ENCODE peak calls at places on chromosomes 2 and 18, in four cellular contexts. K is H9, A is IMR-90, B is H1. D is an unnamed sample. For H3K4me1, the result is how much of the 10 kb centered on the place peaks cover.

GRCh38 chr2:131543385-131543891 is 15.8 kb downstream of the CCDC74A start:
- DNase-seq in K (no peak), A (no peak), B (no peak), D (no peak)

GRCh38 chr2:67342394-67342793 is 54.7 kb upstream of the ETAA1 start:
- DNase-seq in K (no peak), A (no peak), B (no peak), D (no peak)

GRCh38 chr2:65416945-65417344 is 15.5 kb downstream of the SPRED2 start:
- DNase-seq in K (no peak), A (no peak), B (no peak), D (no peak)

GRCh38 chr18:35296079-35296478 is 6.0 kb upstream of the ZSCAN30 start:
- DNase-seq in K (no peak), A (no peak), B (no peak), D (no peak)

GRCh38 chr18:76203552-76203951 is 291.5 kb downstream of the ZNF516 start:
- DNase-seq in K (no peak), A (no peak), B (no peak), D (no peak)

GRCh38 chr2:85804026-85804425 is 50.2 kb downstream of the ATOH8 start:
- DNase-seq in K (no peak), A (no peak), B (no peak), D (no peak)

GRCh38 chr18:48707636-48708296 is 168.9 kb downstream of the CTIF start:
- DNase-seq in K (no peak), A (no peak), B (no peak), D (no peak)

GRCh38 chr2:220899492-220899891 is 672.6 kb downstream of the EPHA4 start:
- DNase-seq in K (no peak), A (no peak), B (no peak), D (no peak)

GRCh38 chr2:241665731-241666440 is 20.7 kb downstream of the DTYMK start:
- DNase-seq in K (no peak), A (no peak), B (no peak), D (no peak)

GRCh38 chr2:219451626-219452360 is 17.1 kb downstream of the SPEG start:
- DNase-seq in K (no peak), A (peak), B (no peak), D (no peak)

GRCh38 chr2:28620801-28621171 is 124.9 kb downstream of the PLB1 start:
- DNase-seq in K (no peak), A (no peak), B (no peak), D (no peak)

GRCh38 chr18:46416706-46417638 is 240.0 kb downstream of the LOXHD1 start:
- DNase-seq in K (peak), A (no peak), B (no peak), D (peak)

GRCh38 chr2:28633739-28634138 is 117.9 kb upstream of the PPP1CB start:
- DNase-seq in K (no peak), A (peak), B (no peak), D (no peak)

GRCh38 chr18:49645836-49646235 is 84.0 kb downstream of the LIPG start:
- DNase-seq in K (no peak), A (peak), B (no peak), D (peak)

GRCh38 chr2:129468879-129469278 is 510.6 kb upstream of the RAB6C start:
- DNase-seq in K (no peak), A (no peak), B (no peak), D (no peak)

GRCh38 chr2:149561309-149561926 is 26.2 kb downstream of the MMADHC start:
- DNase-seq in K (no peak), A (peak), B (no peak), D (peak)

GRCh38 chr2:144431384-144431783 is 88.5 kb downstream of the ZEB2 start:
- DNase-seq in K (no peak), A (no peak), B (no peak), D (peak)

GRCh38 chr2:142992843-142993242 is 115.4 kb downstream of the KYNU start:
- DNase-seq in K (no peak), A (no peak), B (no peak), D (no peak)

GRCh38 chr18:12458761-12459160 is 51.0 kb downstream of the PRELID3A start:
- DNase-seq in K (no peak), A (peak), B (no peak), D (no peak)

GRCh38 chr2:170505631-170506270 is 209.4 kb upstream of the SP5 start:
- DNase-seq in K (no peak), A (no peak), B (no peak), D (peak)

GRCh38 chr2:222423632-222424280 is 587 bp upstream of the SGPP2 start:
- DNase-seq in K (peak), A (no peak), B (no peak), D (no peak)

GRCh38 chr2:197209742-197210408 is 100.7 kb downstream of the ANKRD44 start:
- DNase-seq in K (no peak), A (no peak), B (no peak), D (peak)

GRCh38 chr18:46657115-46657955 is at the start of gene LOXHD1:
- DNase-seq in K (peak), A (no peak), B (no peak), D (peak)

GRCh38 chr2:31233216-31233615 is 736 bp upstream of the EHD3 start:
- DNase-seq in K (peak), A (no peak), B (no peak), D (peak)

GRCh38 chr18:77254711-77255110 is 5.1 kb downstream of the GALR1 start:
- DNase-seq in K (no peak), A (no peak), B (no peak), D (peak)

GRCh38 chr2:118803012-118803411 is 44.4 kb downstream of the EN1 start:
- DNase-seq in K (no peak), A (no peak), B (no peak), D (no peak)

GRCh38 chr2:180872256-180872655 is 108.1 kb upstream of the UBE2E3 start:
- DNase-seq in K (no peak), A (peak), B (no peak), D (no peak)
- H3K56ac ChIP-seq in K (no peak), A (no peak), B (no peak), D (no peak)

GRCh38 chr2:228599297-228599696 is 417.8 kb upstream of the SPHKAP start:
- DNase-seq in K (no peak), A (no peak), B (no peak), D (no peak)
- H3K4me2 ChIP-seq in K (no peak), A (no peak), B (no peak), D (no peak)

DNA sequence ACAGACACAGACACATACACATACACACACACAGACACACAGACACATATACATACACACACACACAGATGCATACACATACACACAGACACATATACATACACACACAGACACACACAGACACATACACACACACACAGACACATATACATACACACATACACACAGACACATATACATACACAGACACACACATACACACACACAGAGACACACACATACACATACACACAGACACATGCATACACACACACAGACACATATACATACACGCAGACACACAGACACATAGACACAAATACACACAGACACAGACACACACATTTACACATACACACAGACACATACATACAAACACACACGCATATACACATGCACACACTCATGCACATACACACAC is 81.5 kb upstream of the ARL4C start:
- DNase-seq in K (no peak), A (no peak), B (no peak), D (no peak)
- H3K4me1 ChIP-seq in K (under half), A (under half), B (under half), D (under half)

DNA sequence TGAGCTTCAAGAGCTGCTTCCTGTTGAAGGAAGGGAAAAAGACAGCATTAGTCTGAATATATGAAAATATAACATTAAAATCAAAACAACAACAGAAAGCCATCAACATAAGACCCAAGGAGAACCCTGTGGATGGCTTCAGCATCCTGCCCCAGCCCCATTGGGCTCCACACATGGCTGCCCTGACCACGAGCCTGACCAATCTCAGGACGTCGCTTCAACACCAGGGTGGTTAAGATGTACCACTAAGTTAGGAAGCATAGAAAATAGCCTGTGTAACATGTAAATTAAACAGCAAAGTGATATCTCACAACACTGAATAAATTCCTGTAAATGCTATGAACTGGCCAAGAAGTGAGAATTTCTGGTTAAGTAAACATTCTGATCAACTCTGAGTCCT is 77.2 kb upstream of the CD226 start:
- DNase-seq in K (no peak), A (no peak), B (no peak), D (no peak)
- H3K56ac ChIP-seq in K (no peak), A (no peak), B (no peak), D (no peak)

DNA sequence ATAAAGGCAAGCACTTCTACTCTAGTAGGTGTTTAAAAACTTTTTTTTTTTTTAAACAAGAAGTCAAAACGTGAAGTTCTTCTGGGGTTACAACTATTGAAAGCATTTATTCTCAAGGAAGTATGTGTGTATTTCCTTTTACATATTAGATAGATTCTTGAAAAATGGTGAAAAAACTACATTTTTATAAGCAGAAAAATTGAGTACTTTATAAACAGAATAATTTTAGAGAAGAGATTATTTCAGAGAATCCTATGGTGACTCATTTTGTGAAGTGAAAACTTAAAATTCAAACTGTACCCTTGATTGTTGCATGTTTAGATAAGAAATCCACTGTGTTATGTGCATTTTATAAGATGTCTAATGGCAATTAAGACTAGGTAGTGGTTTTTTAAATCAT is 2.9 kb downstream of the EML4 start:
- DNase-seq in K (no peak), A (no peak), B (no peak), D (no peak)
- H3K4me2 ChIP-seq in K (peak), A (peak), B (peak), D (no peak)

GRCh38 chr2:236001166-236001828 is 166.9 kb downstream of the GBX2 start:
- DNase-seq in K (no peak), A (no peak), B (no peak), D (no peak)
- H3K4me1 ChIP-seq in K (under half), A (under half), B (under half), D (under half)

GRCh38 chr2:109053716-109054115 is 64.7 kb upstream of the EDAR start:
- DNase-seq in K (no peak), A (no peak), B (no peak), D (no peak)
- H3K56ac ChIP-seq in K (no peak), A (no peak), B (no peak), D (no peak)

D was measured in mesendoderm.